ENCODE peak calls at places on chromosome 19, in ten cellular contexts. X is mesendoderm, N is GF-D8, O is left cardiac atrium, G is neural progenitor cell, W is immature natural killer cell, P is aorta, U is GM23248, C is AG04450, T is EH. S is an unnamed sample.

GRCh38 chr19:40632311-40633036 is 31.3 kb downstream of the LTBP4 start:
- DNase-seq in G (peak; percentile 29), X (peak; percentile 96), C (no peak), O (no peak), U (no peak), N (no peak), T (no peak), W (no peak), P (no peak), S (peak; percentile 89)

GRCh38 chr19:39820696-39821095 is 13.3 kb downstream of the DYRK1B start:
- DNase-seq in G (no peak), N (no peak), X (no peak), U (no peak), T (no peak), P (no peak), O (no peak), C (no peak), W (no peak), S (no peak)

GRCh38 chr19:54345938-54346386 is 7.0 kb upstream of the LILRA4 start:
- DNase-seq in U (no peak), G (no peak), C (no peak), T (no peak), N (peak; percentile 9), W (no peak), X (no peak), P (no peak), O (no peak), S (no peak)

GRCh38 chr19:1259206-1259872 is 9.8 kb upstream of the CIRBP start:
- DNase-seq in N (peak; percentile 43), U (peak; percentile 74), O (peak; percentile 87), C (no peak), P (peak; percentile 86), G (peak; percentile 71), W (peak; percentile 87), X (peak; percentile 90), T (peak; percentile 83), S (peak; percentile 92)

GRCh38 chr19:15195381-15195964 is 5.3 kb downstream of the NOTCH3 start:
- DNase-seq in P (peak; percentile 88), T (peak; percentile 89), U (peak; percentile 95), W (no peak), N (no peak), X (peak; percentile 82), G (peak; percentile 93), C (no peak), O (peak; percentile 69), S (peak; percentile 92)

GRCh38 chr19:17830567-17831418 is 9.5 kb upstream of the INSL3 start:
- DNase-seq in C (no peak), W (no peak), X (peak; percentile 94), N (no peak), U (peak; percentile 73), G (peak; percentile 96), P (peak; percentile 76), O (peak; percentile 84), T (peak; percentile 80), S (peak; percentile 99)

GRCh38 chr19:50909240-50910070 is 1.7 kb downstream of the KLK4 start:
- DNase-seq in N (no peak), C (no peak), T (peak; percentile 22), U (peak; percentile 58), P (peak; percentile 53), G (peak; percentile 96), W (no peak), X (peak; percentile 97), O (peak; percentile 37), S (peak; percentile 100)

GRCh38 chr19:4064551-4065260 is 2.0 kb downstream of the ZBTB7A start:
- DNase-seq in X (peak; percentile 53), G (peak; percentile 65), T (peak; percentile 32), U (peak; percentile 65), P (peak; percentile 73), W (peak; percentile 68), N (peak; percentile 8), C (no peak), O (peak; percentile 76), S (peak; percentile 73)

GRCh38 chr19:17725422-17726078 is 6.3 kb downstream of the MAP1S start:
- DNase-seq in T (no peak), P (no peak), G (peak; percentile 35), W (no peak), C (no peak), O (no peak), X (no peak), U (no peak), N (no peak), S (peak; percentile 80)

GRCh38 chr19:35592226-35592625 is 6.3 kb downstream of the PMIS2 start:
- DNase-seq in P (no peak), G (peak; percentile 76), W (peak; percentile 12), C (peak; percentile 3), X (peak; percentile 77), U (peak; percentile 53), O (no peak), N (no peak), T (peak; percentile 45), S (peak; percentile 76)

GRCh38 chr19:48962029-48962848 is 2.9 kb upstream of the FTL start:
- DNase-seq in N (peak; percentile 66), T (peak; percentile 54), G (no peak), X (peak; percentile 72), C (no peak), W (peak; percentile 23), U (peak; percentile 59), P (peak; percentile 85), O (peak; percentile 64), S (peak; percentile 82)

GRCh38 chr19:56148096-56148495 is 7.0 kb downstream of the ZNF444 start:
- DNase-seq in G (no peak), O (no peak), C (no peak), T (no peak), N (no peak), W (no peak), U (no peak), P (no peak), X (no peak), S (no peak)

GRCh38 chr19:41225238-41226052 is 6.4 kb downstream of the AXL start:
- DNase-seq in U (peak; percentile 99), G (peak; percentile 65), T (peak; percentile 100), X (peak; percentile 90), C (peak; percentile 97), P (peak; percentile 84), O (peak; percentile 75), N (no peak), W (no peak), S (no peak)

GRCh38 chr19:8145969-8146368 is 3.4 kb downstream of the FBN3 start:
- DNase-seq in O (no peak), T (no peak), G (peak; percentile 26), C (no peak), P (no peak), W (no peak), X (peak; percentile 40), U (no peak), N (no peak), S (peak; percentile 87)

GRCh38 chr19:39112338-39112890 is 13.2 kb upstream of the PAK4 start:
- DNase-seq in C (no peak), G (no peak), W (no peak), N (no peak), T (no peak), P (no peak), X (no peak), O (peak; percentile 25), U (peak; percentile 32), S (no peak)

GRCh38 chr19:861756-862528 is 2.5 kb downstream of the CFD start:
- DNase-seq in W (peak; percentile 56), U (peak; percentile 50), O (no peak), T (peak; percentile 33), P (peak; percentile 72), G (peak; percentile 88), N (peak; percentile 74), X (peak; percentile 89), C (no peak), S (peak; percentile 97)

GRCh38 chr19:14475251-14476073 is at the start of gene PTGER1:
- DNase-seq in N (no peak), P (no peak), G (peak; percentile 69), C (no peak), T (peak; percentile 51), W (no peak), U (peak; percentile 67), O (no peak), X (peak; percentile 58), S (peak; percentile 82)

GRCh38 chr19:45498411-45499195 is at the start of gene PPM1N:
- DNase-seq in O (no peak), G (peak; percentile 84), X (peak; percentile 67), N (no peak), W (peak; percentile 53), U (peak; percentile 59), P (no peak), T (peak; percentile 25), C (no peak), S (peak; percentile 83)

GRCh38 chr19:48568345-48568886 is 16.4 kb downstream of the SULT2B1 start:
- DNase-seq in C (peak; percentile 59), G (peak; percentile 26), N (no peak), X (peak; percentile 88), O (peak; percentile 91), W (no peak), T (peak; percentile 95), P (peak; percentile 92), U (peak; percentile 98), S (peak; percentile 90)

GRCh38 chr19:4139614-4140236 is 13.7 kb upstream of the CREB3L3 start:
- DNase-seq in C (no peak), O (peak; percentile 68), G (peak; percentile 54), W (peak; percentile 77), N (no peak), X (peak; percentile 79), U (peak; percentile 60), P (peak; percentile 83), T (peak; percentile 67), S (peak; percentile 96)

GRCh38 chr19:3825286-3825956 is 39.2 kb upstream of the MATK start:
- DNase-seq in W (no peak), T (no peak), G (no peak), P (no peak), U (no peak), X (no peak), C (no peak), N (no peak), O (no peak), S (peak; percentile 42)

GRCh38 chr19:5916201-5916708 is 2.2 kb downstream of the CAPS start:
- DNase-seq in T (no peak), X (no peak), G (no peak), U (no peak), N (no peak), O (no peak), W (no peak), C (no peak), P (peak; percentile 41), S (no peak)

GRCh38 chr19:10815969-10816635 is 19.9 kb downstream of the TMED1 start:
- DNase-seq in N (no peak), U (peak; percentile 87), P (no peak), C (no peak), G (no peak), W (no peak), X (no peak), T (peak; percentile 76), O (no peak), S (peak; percentile 43)

GRCh38 chr19:14439014-14439413 is 5.9 kb downstream of the PKN1 start:
- DNase-seq in U (no peak), W (no peak), G (no peak), O (no peak), P (no peak), X (no peak), T (no peak), C (no peak), N (peak; percentile 40), S (no peak)

GRCh38 chr19:815775-816499 is 5.8 kb downstream of the PLPPR3 start:
- DNase-seq in P (no peak), O (no peak), X (no peak), U (no peak), C (no peak), G (no peak), T (no peak), W (no peak), N (no peak), S (peak; percentile 60)

GRCh38 chr19:57506163-57506562 is 6.4 kb downstream of the ZNF773 start:
- DNase-seq in T (no peak), U (no peak), G (no peak), N (no peak), X (no peak), C (no peak), W (no peak), O (no peak), P (no peak), S (no peak)

GRCh38 chr19:6218497-6219146 is 61.2 kb downstream of the MLLT1 start:
- DNase-seq in G (peak; percentile 89), C (no peak), U (peak; percentile 89), P (peak; percentile 91), N (peak; percentile 33), O (peak; percentile 91), X (peak; percentile 90), T (peak; percentile 84), W (peak; percentile 70), S (peak; percentile 98)

GRCh38 chr19:7645656-7646425 is 8.9 kb downstream of the STXBP2 start:
- DNase-seq in U (no peak), O (no peak), W (no peak), N (no peak), G (no peak), T (no peak), X (peak; percentile 53), P (no peak), C (no peak), S (peak; percentile 64)